ENCODE peak calls at places on chromosomes 7 and 10, in seven cellular contexts. D, F, R, K, L, W and X are unnamed samples.

GRCh38 chr7:123863461-123863860 is 18.5 kb downstream of the HYAL4 start:
- DNase-seq in W (no peak), D (no peak), F (no peak), L (no peak), R (no peak), K (no peak), X (no peak)

GRCh38 chr10:127151981-127152699 is 44.3 kb downstream of the INSYN2A start:
- DNase-seq in F (no peak), R (no peak), D (no peak), K (no peak), L (no peak), W (no peak), X (no peak)

GRCh38 chr10:86038371-86038770 is 328.2 kb downstream of the GRID1 start:
- DNase-seq in W (no peak), L (no peak), K (no peak), F (no peak), R (no peak), D (peak; percentile 67), X (no peak)

GRCh38 chr7:38020134-38020533 is 99.7 kb downstream of the EPDR1 start:
- DNase-seq in L (no peak), D (no peak), K (no peak), F (peak; percentile 19), W (no peak), R (no peak), X (peak; percentile 10)

GRCh38 chr7:50305697-50306300 is 1.3 kb downstream of the IKZF1 start:
- DNase-seq in K (no peak), W (no peak), R (no peak), F (no peak), D (no peak), L (no peak), X (no peak)

GRCh38 chr7:126574276-126574675 is 678.5 kb downstream of the GRM8 start:
- DNase-seq in D (no peak), L (no peak), R (no peak), W (no peak), F (peak; percentile 79), K (no peak), X (no peak)

GRCh38 chr7:37832194-37832593 is 16.2 kb upstream of the NME8 start:
- DNase-seq in D (no peak), W (peak; percentile 74), L (peak; percentile 87), R (no peak), K (peak; percentile 57), F (peak; percentile 11), X (peak; percentile 68)

GRCh38 chr10:90317172-90317571 is 540.7 kb downstream of the HTR7 start:
- DNase-seq in F (no peak), K (no peak), L (no peak), R (no peak), W (no peak), D (no peak), X (no peak)

GRCh38 chr7:148575640-148576411 is 14.7 kb upstream of the C7orf33 start:
- DNase-seq in K (peak; percentile 68), R (peak; percentile 39), L (peak; percentile 78), F (peak; percentile 63), W (peak; percentile 63), D (no peak), X (peak; percentile 73)

GRCh38 chr10:30092151-30092790 is 32.9 kb upstream of the JCAD start:
- DNase-seq in R (no peak), L (no peak), F (peak; percentile 21), W (no peak), K (no peak), D (no peak), X (no peak)

GRCh38 chr7:90181485-90181884 is 27.2 kb downstream of the STEAP1 start:
- DNase-seq in W (no peak), L (no peak), K (no peak), R (no peak), F (no peak), D (no peak), X (no peak)

GRCh38 chr7:107684287-107684686 is 23.7 kb downstream of the SLC26A4 start:
- DNase-seq in R (no peak), K (no peak), D (no peak), W (no peak), F (no peak), L (no peak), X (no peak)

GRCh38 chr10:84654671-84655070 is 326.3 kb downstream of the CCSER2 start:
- DNase-seq in R (no peak), F (no peak), D (no peak), L (no peak), W (no peak), K (no peak), X (no peak)

GRCh38 chr7:50707607-50708006 is 75.1 kb downstream of the GRB10 start:
- DNase-seq in F (no peak), R (no peak), D (no peak), W (no peak), K (no peak), L (no peak), X (no peak)

GRCh38 chr7:131546583-131547111 is 9.8 kb downstream of the PODXL start:
- DNase-seq in W (no peak), L (no peak), D (no peak), K (no peak), R (peak; percentile 13), F (no peak), X (no peak)

GRCh38 chr7:861222-861621 is 15.1 kb upstream of the GET4 start:
- DNase-seq in D (no peak), L (no peak), R (no peak), W (no peak), K (peak; percentile 57), F (no peak), X (no peak)

GRCh38 chr7:36278767-36279171 is 110.9 kb upstream of the ANLN start:
- DNase-seq in K (no peak), F (peak; percentile 42), L (no peak), D (no peak), W (no peak), R (no peak), X (no peak)

DNA sequence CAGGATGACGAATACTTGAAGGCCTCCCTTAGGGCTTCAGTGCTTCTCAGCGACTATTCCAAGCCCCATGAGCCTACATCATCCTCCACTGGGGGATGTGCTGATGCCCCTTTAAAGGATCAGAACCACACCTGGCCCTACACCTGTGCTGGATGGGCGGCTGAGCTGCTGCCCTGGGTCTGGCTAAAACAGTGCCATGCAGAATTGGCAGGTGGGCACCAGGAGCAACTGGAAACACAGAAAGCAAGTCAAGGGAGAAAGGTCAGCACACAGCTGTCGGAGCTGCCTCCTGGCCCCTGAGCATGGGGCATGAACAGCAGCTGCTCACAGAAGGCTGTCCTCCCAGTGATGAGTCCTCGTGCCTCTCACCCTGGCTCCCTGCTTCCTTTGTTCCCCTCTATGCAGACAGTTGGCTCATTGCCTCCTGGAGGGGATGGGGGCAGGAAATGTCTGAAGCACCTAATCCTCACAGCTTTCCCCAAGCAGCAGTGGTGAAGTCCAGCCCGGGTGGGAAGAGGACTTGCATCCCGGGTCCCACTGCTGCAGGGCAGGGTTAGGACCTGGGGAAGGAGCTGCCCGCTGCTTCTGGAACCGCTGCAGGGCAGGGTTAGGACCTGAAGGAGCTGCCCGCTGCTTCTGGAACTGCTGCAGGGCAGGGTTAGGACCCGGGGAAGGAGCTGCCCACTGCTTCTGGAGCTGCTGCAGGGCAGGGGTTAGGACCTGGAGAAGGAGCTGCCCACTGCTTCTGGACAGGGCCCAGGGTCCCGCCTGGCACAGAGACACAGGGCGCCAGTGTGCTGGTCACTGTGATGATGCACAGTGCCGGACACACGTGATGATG is 37.4 kb downstream of the VIPR2 start:
- DNase-seq in W (no peak), K (no peak), D (no peak), R (no peak), F (no peak), L (no peak), X (peak; percentile 28)
- H3K4me3 ChIP-seq in W (no peak overlapping the region), K (no peak overlapping the region), D (no peak overlapping the region), R (no peak overlapping the region), F (no peak overlapping the region), L (no peak overlapping the region), X (no peak overlapping the region)

GRCh38 chr10:100747061-100747825 is 1.9 kb downstream of the PAX2 start:
- DNase-seq in K (no peak), L (no peak), W (no peak), F (no peak), R (no peak), D (no peak), X (no peak)

GRCh38 chr10:100749309-100750217 is 4.2 kb downstream of the PAX2 start:
- DNase-seq in F (no peak), D (no peak), R (no peak), W (no peak), K (no peak), L (no peak), X (no peak)

GRCh38 chr10:100749059-100749308 is 3.6 kb downstream of the PAX2 start:
- DNase-seq in K (no peak), L (no peak), R (no peak), D (no peak), W (no peak), F (no peak), X (no peak)

GRCh38 chr10:100747826-100748231 is 2.4 kb downstream of the PAX2 start:
- DNase-seq in W (no peak), R (no peak), L (no peak), K (no peak), F (no peak), D (no peak), X (no peak)

GRCh38 chr10:100748251-100749058 is 3.1 kb downstream of the PAX2 start:
- DNase-seq in K (no peak), F (no peak), W (no peak), L (no peak), R (no peak), D (no peak), X (no peak)
- H3K4me3 ChIP-seq in K (no peak overlapping the region), F (no peak overlapping the region), W (peak overlapping the region; percentile 55), L (peak overlapping the region; percentile 24), R (peak overlapping the region; percentile 12), D (peak overlapping the region; percentile 32), X (peak overlapping the region; percentile 39)

GRCh38 chr7:40482794-40483374 is 348.1 kb downstream of the SUGCT start:
- DNase-seq in W (no peak), K (no peak), F (no peak), R (no peak), D (no peak), L (no peak), X (no peak)

DNA sequence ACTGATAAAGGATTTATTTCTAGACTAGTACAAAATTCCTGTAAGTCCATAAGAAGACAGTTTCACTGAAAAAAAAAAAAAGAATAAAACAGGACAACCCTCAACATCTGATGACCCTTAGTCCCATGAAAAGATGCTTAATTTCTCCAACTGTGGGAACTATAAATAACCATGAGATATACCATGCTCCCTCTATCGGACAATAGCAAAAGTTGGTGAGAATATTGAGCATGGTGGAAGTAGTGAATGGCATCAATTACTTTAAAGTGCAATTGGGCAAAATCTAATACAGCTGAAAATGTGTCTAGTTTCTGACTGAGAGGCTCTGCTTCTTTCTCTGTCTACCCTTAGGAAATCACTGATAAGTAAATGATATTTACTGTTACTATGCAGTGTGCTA is 348.8 kb downstream of the SUGCT start:
- DNase-seq in L (no peak), D (no peak), K (no peak), W (no peak), F (no peak), R (no peak), X (no peak)
- H3K4me3 ChIP-seq in L (no peak overlapping the region), D (no peak overlapping the region), K (no peak overlapping the region), W (no peak overlapping the region), F (no peak overlapping the region), R (no peak overlapping the region), X (no peak overlapping the region)

DNA sequence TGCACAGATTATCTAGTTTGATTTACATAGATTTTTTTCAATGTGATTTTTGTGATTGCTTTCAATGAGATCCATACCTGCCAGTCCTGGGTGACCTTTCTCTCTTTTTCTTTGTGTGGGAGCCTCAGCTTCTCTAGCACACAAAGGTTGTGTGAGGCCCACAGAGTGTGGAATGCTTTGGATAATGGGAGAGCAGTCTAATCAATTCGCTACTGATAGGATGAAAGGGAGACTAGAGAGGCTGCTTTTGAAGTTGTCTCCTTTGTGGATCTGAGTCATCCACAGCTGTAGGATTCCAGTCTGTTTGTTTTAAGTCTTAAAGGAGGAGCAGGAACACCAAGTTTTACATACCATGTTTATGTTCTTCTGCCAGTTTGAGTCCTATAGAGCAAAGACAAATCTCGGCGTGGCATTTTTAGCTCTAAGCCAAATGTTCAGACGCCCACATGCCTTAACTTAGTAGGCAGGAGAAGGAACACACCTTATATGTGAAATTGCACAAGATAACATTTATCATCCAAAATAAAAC is 330.0 kb downstream of the ARL4A start:
- DNase-seq in K (no peak), D (no peak), R (no peak), F (peak; percentile 66), W (no peak), L (no peak), X (no peak)
- H3K4me3 ChIP-seq in K (no peak overlapping the region), D (no peak overlapping the region), R (no peak overlapping the region), F (no peak overlapping the region), W (no peak overlapping the region), L (no peak overlapping the region), X (no peak overlapping the region)